ENCODE peak calls at places on chromosomes 2 and 18, in seven cellular contexts. V, D, Q, N, W, S and O are unnamed samples.

GRCh38 chr2:72757177-72757775 is 68.6 kb downstream of the EXOC6B start:
- DNase-seq in V (peak), W (no peak), S (no peak), D (peak), Q (no peak), N (no peak), O (peak)

GRCh38 chr2:185676316-185676715 is 62.3 kb upstream of the FSIP2 start:
- DNase-seq in V (no peak), Q (no peak), D (no peak), N (no peak), W (no peak), S (no peak), O (no peak)

GRCh38 chr2:74333175-74333574 is 10.0 kb downstream of the SLC4A5 start:
- DNase-seq in S (no peak), D (peak), N (no peak), Q (no peak), W (no peak), V (peak), O (peak)

GRCh38 chr2:9757430-9758287 is 85.6 kb upstream of the TAF1B start:
- DNase-seq in V (peak), S (no peak), D (no peak), Q (no peak), W (no peak), N (no peak), O (peak)

GRCh38 chr2:108270768-108271506 is 17.8 kb upstream of the SULT1C2 start:
- DNase-seq in N (no peak), Q (no peak), W (no peak), S (no peak), V (no peak), D (no peak), O (no peak)

GRCh38 chr2:236866542-236867340 is 218.9 kb upstream of the COPS8 start:
- DNase-seq in S (no peak), D (peak), N (no peak), V (no peak), W (no peak), Q (no peak), O (no peak)

GRCh38 chr2:41498791-41499190 is 549.0 kb upstream of the PKDCC start:
- DNase-seq in V (no peak), W (no peak), Q (no peak), D (no peak), S (no peak), N (no peak), O (no peak)

GRCh38 chr2:132877923-132878322 is 207.9 kb upstream of the LYPD1 start:
- DNase-seq in N (no peak), V (no peak), Q (no peak), S (no peak), W (no peak), D (no peak), O (no peak)

GRCh38 chr18:9615973-9616559 is 1.7 kb upstream of the PPP4R1 start:
- DNase-seq in D (no peak), V (peak), W (no peak), N (no peak), Q (no peak), S (no peak), O (peak)

GRCh38 chr2:42064417-42064942 is 16.7 kb downstream of the PKDCC start:
- DNase-seq in Q (no peak), V (peak), S (no peak), D (no peak), W (no peak), N (no peak), O (peak)

GRCh38 chr2:135052997-135053474 is 944 bp downstream of the RAB3GAP1 start:
- DNase-seq in S (peak), N (no peak), Q (no peak), W (no peak), V (peak), D (no peak), O (no peak)

GRCh38 chr2:124327293-124327692 is 302.2 kb downstream of the CNTNAP5 start:
- DNase-seq in D (no peak), V (no peak), W (no peak), N (no peak), Q (no peak), S (no peak), O (no peak)

GRCh38 chr2:53985646-53986045 is 14.9 kb upstream of the PSME4 start:
- DNase-seq in S (no peak), D (no peak), W (no peak), Q (no peak), V (no peak), N (no peak), O (no peak)

GRCh38 chr2:7691961-7692656 is 774.9 kb downstream of the RNF144A start:
- DNase-seq in D (no peak), S (no peak), V (peak), N (no peak), Q (no peak), W (no peak), O (peak)

GRCh38 chr2:130874512-130874911 is 37.8 kb downstream of the ARHGEF4 start:
- DNase-seq in Q (no peak), W (no peak), N (no peak), S (no peak), D (no peak), V (no peak), O (no peak)

GRCh38 chr2:164689020-164689419 is 67.7 kb upstream of the GRB14 start:
- DNase-seq in S (no peak), V (peak), Q (no peak), N (no peak), D (no peak), W (no peak), O (no peak)

GRCh38 chr2:83368916-83369315 is 1090.2 kb downstream of the SUCLG1 start:
- DNase-seq in W (no peak), D (no peak), N (no peak), Q (no peak), V (peak), S (no peak), O (no peak)

GRCh38 chr18:24176727-24177416 is 38.0 kb downstream of the CABYR start:
- DNase-seq in S (peak), D (peak), V (peak), W (peak), N (peak), Q (no peak), O (peak)

GRCh38 chr2:24920813-24921441 is 890 bp upstream of the ADCY3 start:
- DNase-seq in N (no peak), V (no peak), D (no peak), S (no peak), Q (no peak), W (no peak), O (no peak)

GRCh38 chr18:33201509-33201926 is 239.0 kb downstream of the CCDC178 start:
- DNase-seq in W (peak), V (peak), S (no peak), Q (no peak), D (no peak), N (no peak), O (no peak)
- TF ChIP-seq CTCF in W (no peak), V (no peak), S (peak), Q (no peak), D (no peak), N (peak), O (no peak)

DNA sequence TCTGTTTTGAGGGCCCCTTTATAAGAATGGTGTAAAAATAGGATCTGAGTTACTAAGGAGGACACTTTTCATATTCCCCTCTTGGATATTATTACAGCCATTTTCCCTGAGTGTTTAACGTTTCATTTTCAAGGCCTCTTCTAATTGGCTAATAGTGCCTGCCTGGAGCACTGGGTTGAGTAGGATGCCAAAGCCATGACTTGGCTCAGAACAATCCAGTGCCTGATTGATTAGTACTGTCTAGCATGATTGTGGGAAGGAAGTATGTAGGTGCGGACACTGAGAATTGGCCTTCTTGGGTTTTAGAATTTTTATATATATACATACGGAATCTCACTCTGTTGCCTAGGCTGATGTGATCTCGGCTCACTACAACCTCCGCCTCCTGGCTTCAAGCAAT is 66.1 kb downstream of the NAB1 start:
- DNase-seq in W (no peak), D (no peak), V (peak), N (no peak), Q (no peak), S (no peak), O (peak)
- TF ChIP-seq CTCF in W (no peak), D (no peak), V (no peak), N (no peak), Q (no peak), S (no peak), O (no peak)

GRCh38 chr2:100632759-100633158 is 70.0 kb downstream of the PDCL3 start:
- DNase-seq in Q (no peak), V (no peak), S (no peak), W (no peak), N (no peak), D (no peak), O (no peak)
- TF ChIP-seq CTCF in Q (no peak), V (no peak), S (no peak), W (no peak), N (no peak), D (no peak), O (no peak)

GRCh38 chr2:1588994-1589611 is 155.2 kb downstream of the PXDN start:
- DNase-seq in V (peak), N (no peak), D (no peak), S (peak), W (no peak), Q (no peak), O (no peak)
- TF ChIP-seq CTCF in V (no peak), N (no peak), D (no peak), S (no peak), W (no peak), Q (no peak), O (peak)

GRCh38 chr18:13107074-13107473 is 111.5 kb upstream of the LDLRAD4 start:
- DNase-seq in Q (no peak), D (no peak), V (peak), W (no peak), N (no peak), S (no peak), O (no peak)

GRCh38 chr18:13110559-13110958 is 108.0 kb upstream of the LDLRAD4 start:
- DNase-seq in S (no peak), Q (no peak), D (no peak), N (no peak), V (no peak), W (no peak), O (no peak)

GRCh38 chr18:13108330-13108729 is 110.2 kb upstream of the LDLRAD4 start:
- DNase-seq in V (no peak), W (no peak), S (no peak), D (no peak), N (no peak), Q (no peak), O (no peak)

GRCh38 chr18:13112982-13113381 is 105.6 kb upstream of the LDLRAD4 start:
- DNase-seq in D (peak), S (no peak), N (peak), Q (no peak), V (peak), W (no peak), O (peak)
- TF ChIP-seq CTCF in D (no peak), S (peak), N (peak), Q (no peak), V (peak), W (peak), O (peak)

DNA sequence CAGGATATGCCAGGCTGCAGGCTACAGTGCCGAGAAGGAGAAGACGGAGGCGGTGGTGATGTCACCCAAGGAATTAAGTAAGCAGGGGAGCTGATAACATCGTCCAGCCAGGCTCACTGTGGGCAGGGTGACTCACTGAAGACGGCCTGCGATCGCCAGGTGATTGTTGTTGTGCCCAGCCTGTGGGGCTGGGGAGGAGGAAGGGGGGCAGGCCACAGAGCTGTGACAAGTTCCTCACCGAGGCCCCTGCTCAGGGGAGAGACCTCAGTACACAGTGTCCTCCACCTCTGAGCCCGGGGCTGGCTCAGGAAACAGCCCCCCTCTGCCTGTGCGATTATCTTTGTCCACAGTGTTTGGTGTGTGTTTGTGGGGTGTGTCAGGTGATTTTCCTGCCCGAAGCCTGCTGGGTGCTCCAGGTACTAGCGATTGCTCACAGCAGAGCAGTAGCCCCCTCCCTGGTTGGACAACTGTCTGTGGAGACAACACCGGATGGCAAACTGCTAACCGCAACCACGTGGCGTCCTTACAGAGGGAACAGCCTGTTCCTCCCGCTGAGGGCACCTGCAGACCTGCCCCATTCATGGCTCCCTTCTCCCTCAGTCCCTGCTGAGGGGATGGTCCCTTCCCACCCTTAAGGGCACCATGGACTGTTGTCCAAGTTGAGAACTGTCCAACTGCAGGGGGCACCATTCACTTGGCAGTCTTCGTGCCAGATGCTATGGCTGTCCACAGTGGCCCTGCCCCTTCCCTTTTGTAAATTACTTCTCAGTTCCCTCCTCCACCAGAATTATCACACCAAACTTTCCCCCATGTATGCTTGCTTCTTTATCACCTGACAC is 95.1 kb downstream of the ZFP36L2 start:
- DNase-seq in D (peak), S (peak), Q (peak), N (peak), W (peak), V (peak), O (peak)
- TF ChIP-seq CTCF in D (no peak), S (peak), Q (peak), N (peak), W (peak), V (peak), O (peak)

GRCh38 chr18:33900638-33901037 is 322.6 kb downstream of the ASXL3 start:
- DNase-seq in N (no peak), S (no peak), W (no peak), Q (no peak), V (no peak), D (no peak), O (no peak)
- TF ChIP-seq CTCF in N (no peak), S (no peak), W (no peak), Q (no peak), V (no peak), D (no peak), O (no peak)

GRCh38 chr18:57961876-57962505 is 82.0 kb upstream of the NEDD4L start:
- DNase-seq in D (no peak), N (no peak), V (peak), S (no peak), W (no peak), Q (no peak), O (no peak)

GRCh38 chr18:57961411-57961810 is 82.6 kb upstream of the NEDD4L start:
- DNase-seq in D (no peak), N (no peak), V (no peak), S (no peak), W (no peak), Q (no peak), O (no peak)

GRCh38 chr18:57957210-57957609 is 86.8 kb upstream of the NEDD4L start:
- DNase-seq in S (no peak), N (no peak), Q (no peak), W (no peak), V (no peak), D (no peak), O (no peak)

GRCh38 chr18:57956495-57956894 is 87.5 kb upstream of the NEDD4L start:
- DNase-seq in Q (no peak), V (no peak), D (no peak), W (no peak), N (no peak), S (no peak), O (no peak)

DNA sequence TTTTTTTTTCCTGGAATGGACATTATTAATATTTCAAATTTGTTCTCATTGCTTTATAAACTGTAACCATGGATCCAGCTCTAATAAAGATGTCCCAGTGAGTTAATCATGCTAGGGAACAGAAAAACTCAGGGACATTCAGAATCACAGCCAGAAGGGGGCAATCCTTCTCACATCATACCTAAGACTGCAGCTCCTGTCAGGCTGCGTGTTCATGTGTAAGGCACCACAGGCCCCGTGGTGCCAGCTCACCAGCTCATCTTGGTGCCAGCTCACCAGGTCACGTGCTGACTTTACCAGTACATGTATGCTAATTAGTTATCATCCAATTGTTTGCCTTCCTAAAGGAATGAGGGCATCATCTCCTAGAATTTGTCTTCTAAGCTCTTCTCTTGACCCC is 84.7 kb upstream of the NEDD4L start:
- DNase-seq in V (peak), S (peak), N (no peak), D (peak), W (no peak), Q (no peak), O (peak)
- TF ChIP-seq CTCF in V (peak), S (peak), N (peak), D (no peak), W (no peak), Q (no peak), O (peak)

GRCh38 chr18:11653521-11653920 is 35.5 kb upstream of the GNAL start:
- DNase-seq in N (no peak), Q (no peak), S (no peak), W (no peak), V (no peak), D (no peak), O (no peak)

GRCh38 chr18:11657152-11657551 is 31.9 kb upstream of the GNAL start:
- DNase-seq in W (no peak), V (no peak), D (no peak), N (no peak), Q (no peak), S (no peak), O (no peak)

GRCh38 chr18:11654736-11655604 is 34.1 kb upstream of the GNAL start:
- DNase-seq in S (peak), V (no peak), D (peak), N (peak), Q (peak), W (peak), O (peak)

GRCh38 chr18:11657554-11657953 is 31.5 kb upstream of the GNAL start:
- DNase-seq in W (no peak), V (no peak), D (no peak), N (no peak), S (no peak), Q (no peak), O (no peak)

DNA sequence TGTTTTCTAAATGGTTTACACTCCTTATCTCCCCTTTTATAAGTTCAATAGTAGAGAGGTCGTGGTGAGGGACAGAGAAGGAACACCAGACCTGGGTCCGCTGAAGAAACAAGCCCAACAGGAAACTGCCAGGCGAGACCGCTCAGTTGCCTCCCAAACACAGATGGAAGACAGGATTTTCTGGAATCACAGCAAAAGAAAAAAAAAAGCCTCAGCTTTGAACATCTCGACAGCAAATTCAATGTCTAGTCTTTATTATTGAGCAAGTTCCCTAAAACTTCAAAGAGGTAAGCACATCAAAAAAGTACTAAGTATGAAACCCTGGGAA is 33.5 kb upstream of the GNAL start:
- DNase-seq in D (no peak), N (no peak), V (no peak), Q (no peak), W (no peak), S (no peak), O (no peak)
- TF ChIP-seq CTCF in D (no peak), N (no peak), V (no peak), Q (no peak), W (no peak), S (no peak), O (peak)